ENCODE peak calls at places on chromosomes 13 and 19, in six cellular contexts. Z is fibroblast of gingiva, H is AG09309, F is left cardiac atrium, B is thoracic aorta, I is fibroblast of the aortic adventitia. X is an unnamed sample.

GRCh38 chr13:113291997-113292862 is 4.8 kb upstream of the LAMP1 start:
- DNase-seq in F (peak; percentile 47), Z (peak; percentile 25), B (no peak), I (peak; percentile 7), H (no peak), X (no peak)

GRCh38 chr19:18344546-18344945 is 4.1 kb downstream of the PGPEP1 start:
- DNase-seq in H (no peak), F (no peak), I (no peak), B (no peak), Z (no peak), X (no peak)

GRCh38 chr19:17790059-17790780 is 4.7 kb upstream of the B3GNT3 start:
- DNase-seq in H (no peak), B (no peak), I (no peak), F (no peak), Z (no peak), X (no peak)

GRCh38 chr19:7254590-7254989 is 39.6 kb downstream of the INSR start:
- DNase-seq in F (no peak), B (no peak), I (no peak), H (no peak), Z (no peak), X (no peak)

GRCh38 chr19:39183100-39183499 is 13.7 kb upstream of the NCCRP1 start:
- DNase-seq in B (no peak), F (no peak), I (no peak), H (no peak), Z (no peak), X (no peak)

GRCh38 chr13:32538234-32538620 is 368 bp downstream of the N4BP2L2 start:
- DNase-seq in I (no peak), B (no peak), F (peak; percentile 35), H (no peak), Z (peak; percentile 35), X (peak; percentile 13)

GRCh38 chr13:36885901-36886300 is 34.1 kb downstream of the SMAD9 start:
- DNase-seq in Z (no peak), I (no peak), F (no peak), B (no peak), H (no peak), X (no peak)

GRCh38 chr13:56932104-56932503 is 208.6 kb upstream of the PRR20A start:
- DNase-seq in B (no peak), Z (no peak), H (no peak), I (no peak), F (no peak), X (no peak)

GRCh38 chr13:91097269-91097668 is 250.2 kb upstream of the MIR17HG start:
- DNase-seq in I (no peak), F (no peak), Z (no peak), B (no peak), H (no peak), X (no peak)

GRCh38 chr19:29171525-29171924 is 41.4 kb downstream of the UQCRFS1 start:
- DNase-seq in Z (no peak), I (no peak), F (no peak), H (no peak), B (no peak), X (no peak)

GRCh38 chr19:17584132-17584531 is 28.7 kb downstream of the COLGALT1 start:
- DNase-seq in F (no peak), I (no peak), Z (no peak), B (no peak), H (no peak), X (no peak)

GRCh38 chr13:46181799-46182490 is at the start of gene LCP1:
- DNase-seq in H (no peak), Z (no peak), I (no peak), F (no peak), B (no peak), X (no peak)

GRCh38 chr19:10625762-10626138 is 397 bp downstream of the SLC44A2 start:
- DNase-seq in F (no peak), Z (no peak), B (no peak), H (no peak), I (no peak), X (no peak)

GRCh38 chr19:45340232-45340898 is at the start of gene KLC3:
- DNase-seq in F (no peak), H (no peak), Z (no peak), B (no peak), I (no peak), X (no peak)